ENCODE peak calls at places on chromosomes 11 and 22, in five cellular contexts. I is uterus, H is A549, G is stomach, P is heart left ventricle. D is an unnamed sample.

GRCh38 chr11:45082744-45083543 is 63.5 kb upstream of the PRDM11 start:
- DNase-seq in I (no peak), H (no peak), G (no peak), P (no peak), D (no peak)

GRCh38 chr22:40383905-40384304 is 13.5 kb downstream of the SGSM3 start:
- DNase-seq in I (no peak), H (no peak), G (no peak), P (no peak), D (no peak)

GRCh38 chr11:3049430-3050243 is 7.6 kb downstream of the CARS1 start:
- DNase-seq in I (peak; percentile 75), H (peak; percentile 77), G (peak; percentile 76), P (peak; percentile 80), D (peak; percentile 53)

GRCh38 chr11:17683378-17684161 is 35.8 kb upstream of the MYOD1 start:
- DNase-seq in I (no peak), H (peak; percentile 58), G (no peak), P (no peak), D (no peak)

GRCh38 chr11:120937501-120937900 is 86.4 kb upstream of the TBCEL start:
- DNase-seq in I (no peak), H (no peak), G (no peak), P (no peak), D (no peak)

GRCh38 chr11:2527621-2528291 is 82.9 kb downstream of the KCNQ1 start:
- DNase-seq in I (peak; percentile 13), H (no peak), G (no peak), P (peak; percentile 57), D (no peak)

GRCh38 chr22:47568700-47569099 is 806.2 kb downstream of the TBC1D22A start:
- DNase-seq in I (no peak), H (no peak), G (no peak), P (no peak), D (no peak)

GRCh38 chr11:119863811-119864601 is 135.0 kb upstream of the NECTIN1 start:
- DNase-seq in I (no peak), H (no peak), G (no peak), P (no peak), D (no peak)

GRCh38 chr22:31870890-31871289 is 73.4 kb upstream of the YWHAH start:
- DNase-seq in I (no peak), H (peak; percentile 74), G (no peak), P (no peak), D (peak; percentile 30)

GRCh38 chr22:37802310-37803194 is 5.2 kb upstream of the GCAT start:
- DNase-seq in I (peak; percentile 59), H (peak; percentile 45), G (peak; percentile 60), P (peak; percentile 80), D (no peak)

GRCh38 chr11:77188912-77189491 is 61.0 kb downstream of the MYO7A start:
- DNase-seq in I (no peak), H (no peak), G (no peak), P (peak; percentile 54), D (no peak)
- H3K27ac ChIP-seq in I (no peak overlapping the region), H (no peak overlapping the region), G (no peak overlapping the region), P (no peak overlapping the region), D (no peak overlapping the region)

DNA sequence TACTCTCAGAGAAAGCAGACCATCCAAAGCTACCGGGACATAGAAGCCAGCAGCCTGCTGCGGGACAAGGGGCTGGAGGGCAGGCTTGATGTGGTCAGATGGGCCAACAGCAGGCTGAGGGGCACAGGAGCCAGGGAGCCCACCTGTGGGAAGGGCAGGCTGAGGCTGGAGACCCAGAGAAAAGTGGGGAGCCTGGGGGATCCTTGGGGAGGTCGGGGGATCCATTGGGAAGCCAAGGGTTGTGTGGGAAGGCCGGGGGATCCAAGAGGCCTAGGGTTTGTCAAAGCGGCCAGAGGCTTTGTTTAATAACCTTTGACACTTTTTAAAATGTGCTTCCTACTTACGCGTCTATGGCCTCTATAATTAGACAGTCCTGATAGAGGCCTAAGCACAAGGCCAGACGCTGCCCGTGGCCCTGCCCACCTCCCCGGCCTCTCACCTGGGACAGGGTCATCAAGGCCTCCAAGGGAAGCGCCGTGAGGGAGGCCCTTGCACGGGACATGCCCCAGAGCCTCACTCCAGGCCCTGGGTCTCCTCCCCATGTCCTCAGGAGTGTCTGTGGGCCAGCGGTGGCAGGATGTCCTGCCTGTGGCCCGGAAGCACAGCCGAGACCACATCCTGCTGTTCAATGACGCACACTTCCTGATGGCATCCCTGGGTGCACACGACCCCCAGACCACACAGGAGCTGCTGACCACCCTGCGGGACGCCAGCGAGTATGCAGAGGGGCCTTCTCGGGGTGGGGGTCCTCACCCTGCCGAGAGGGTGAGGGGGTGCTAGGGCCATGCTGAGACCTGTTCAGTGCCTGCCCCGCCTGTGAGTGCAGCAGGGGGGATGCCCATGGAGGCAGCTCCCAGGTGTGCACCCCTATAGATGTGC is 8.6 kb upstream of the GTSE1 start:
- DNase-seq in I (no peak), H (no peak), G (peak; percentile 47), P (peak; percentile 77), D (no peak)
- TF ChIP-seq POLR2A in I (no peak), H (no peak), G (no peak), P (no peak), D (no peak)

DNA sequence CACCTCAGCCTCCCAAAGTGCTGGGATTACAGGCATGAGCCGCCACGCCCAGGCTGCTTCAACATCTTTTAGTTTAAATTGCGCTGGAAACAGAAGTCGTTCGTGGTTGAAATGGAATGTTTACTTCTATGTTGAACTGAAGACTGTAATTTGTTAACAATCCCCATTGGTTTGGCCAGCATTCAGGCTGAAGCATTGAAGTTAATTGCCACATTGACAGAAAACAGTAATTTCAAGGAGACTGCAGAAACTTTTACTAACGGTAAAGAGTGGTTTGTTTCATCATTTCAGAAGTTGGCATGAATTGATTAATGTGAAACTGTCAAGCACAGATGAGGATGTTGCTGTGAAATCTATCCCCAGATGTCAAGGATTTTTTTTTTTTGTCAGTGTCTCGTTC is 14.2 kb downstream of the AP5B1 start:
- DNase-seq in I (no peak), H (no peak), G (no peak), P (no peak), D (no peak)
- H3K27ac ChIP-seq in I (no peak overlapping the region), H (no peak overlapping the region), G (no peak overlapping the region), P (no peak overlapping the region), D (no peak overlapping the region)

DNA sequence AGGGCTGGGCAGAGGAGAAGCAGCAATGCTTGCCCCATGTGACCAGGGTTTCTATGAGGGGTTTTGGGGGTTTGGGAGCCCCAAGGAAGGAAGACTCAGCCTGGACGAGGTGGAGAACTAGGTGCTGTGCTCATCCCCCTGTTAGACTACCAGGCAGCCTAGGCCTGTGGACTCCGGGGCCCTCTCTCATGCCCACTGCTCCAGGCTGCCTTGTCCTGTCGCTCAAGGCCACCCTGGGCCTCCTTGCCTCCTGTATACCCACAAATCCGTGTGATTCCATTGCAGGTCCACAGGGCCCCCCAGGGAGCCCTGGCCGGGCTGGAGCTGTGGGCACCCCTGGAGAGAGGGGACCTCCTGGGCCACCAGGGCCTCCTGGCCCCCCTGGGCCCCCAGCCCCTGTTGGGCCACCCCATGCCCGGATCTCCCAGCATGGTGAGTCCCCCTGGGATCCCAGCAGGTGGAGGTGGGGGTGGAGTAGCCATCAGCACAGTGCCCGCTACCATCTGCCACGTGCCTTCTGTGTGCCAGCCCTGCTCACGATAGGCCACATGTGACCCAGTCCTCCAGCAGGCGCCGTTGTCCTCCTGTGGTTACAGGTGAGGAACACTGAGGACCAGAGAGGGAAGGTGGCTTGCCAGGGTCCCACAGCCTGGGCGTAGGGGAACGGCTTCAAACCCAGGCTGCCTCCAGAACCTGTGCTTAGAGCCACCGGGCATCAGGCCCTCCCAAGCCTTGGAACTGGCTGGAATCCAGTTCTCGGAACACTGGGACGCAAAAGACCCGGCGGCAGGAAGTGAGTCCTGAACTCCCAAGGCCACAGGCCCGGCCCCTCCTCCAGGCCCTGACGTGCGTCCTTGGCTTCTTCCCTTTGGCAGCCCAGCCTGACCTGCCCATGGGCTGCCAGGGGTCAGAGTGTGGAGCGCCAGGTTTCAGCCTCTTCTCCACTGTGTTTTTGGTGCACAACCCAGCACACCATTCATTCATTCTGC is 26.6 kb downstream of the EMID1 start:
- DNase-seq in I (no peak), H (no peak), G (peak; percentile 50), P (peak; percentile 72), D (no peak)
- TF ChIP-seq POLR2A in I (no peak), H (no peak), G (no peak), P (no peak), D (no peak)

GRCh38 chr22:50506611-50507420 is 686 bp downstream of the LMF2 start:
- DNase-seq in I (peak; percentile 42), H (no peak), G (no peak), P (no peak), D (no peak)
- H3K27ac ChIP-seq in I (peak overlapping the region; percentile 90), H (peak overlapping the region; percentile 95), G (peak overlapping the region; percentile 91), P (peak overlapping the region; percentile 75), D (peak overlapping the region; percentile 74)

DNA sequence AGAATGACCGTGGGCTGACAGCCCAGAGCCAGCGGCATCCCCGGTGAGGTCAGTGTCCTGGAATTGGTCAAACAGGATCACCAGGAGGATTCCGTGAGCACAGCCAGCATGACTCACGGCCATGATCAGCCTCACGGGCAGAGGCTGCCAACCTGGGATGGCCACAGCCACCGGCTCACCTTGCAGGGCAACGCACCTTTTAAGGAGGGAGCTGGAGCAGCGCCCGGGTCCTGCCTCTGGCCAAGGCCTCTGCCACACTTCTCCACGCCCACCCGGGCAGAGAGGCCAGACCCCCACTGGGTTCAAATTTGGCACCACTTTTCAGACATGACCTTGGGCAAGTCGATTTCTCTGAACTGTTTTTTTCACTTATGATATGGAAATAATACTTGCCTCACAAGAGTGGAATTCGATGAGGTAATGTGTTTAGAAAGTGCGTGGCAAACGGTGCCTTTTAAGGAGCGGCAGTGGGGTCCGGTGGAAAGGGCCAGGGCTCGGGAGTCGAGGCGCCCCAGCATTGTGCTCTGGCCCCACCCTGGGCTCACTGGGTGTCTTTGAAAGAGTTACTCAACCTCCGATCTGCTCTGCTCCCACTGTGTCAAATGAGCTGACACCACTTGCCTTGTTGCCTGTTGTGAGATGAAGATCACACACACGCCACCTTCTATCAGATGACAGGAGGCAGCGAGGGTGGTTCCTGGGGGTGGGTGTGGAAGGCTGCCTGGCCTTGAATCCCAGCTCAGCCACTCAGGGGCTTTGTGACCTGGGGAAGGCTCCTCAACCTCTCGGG is 16.0 kb downstream of the TXN2 start:
- DNase-seq in I (peak; percentile 79), H (peak; percentile 87), G (peak; percentile 89), P (peak; percentile 80), D (peak; percentile 89)
- TF ChIP-seq POLR2A in I (peak; percentile 30), H (no peak), G (no peak), P (no peak), D (peak; percentile 33)